ENCODE peak calls at places on chromosomes 13 and 19, in nine cellular contexts. One of them, this sample, is unnamed.
A peak's percentile ranks its signal among the peaks of the same experiment; 100 is the strongest.

GRCh38 chr13:19910336-19911072 is 47.1 kb upstream of the ZMYM5 start:
- DNase-seq in body of pancreas: no peak
- DNase-seq in left lung: no peak
- DNase-seq in left ventricle myocardium inferior: no peak
- DNase-seq in HL-60: no peak
- DNase-seq in tibial artery: no peak
- DNase-seq in hepatocyte: no peak
- DNase-seq in heart left ventricle: no peak
- DNase-seq in uterus: no peak
- DNase-seq in this sample: no peak

GRCh38 chr13:60351326-60351725 is 45.7 kb upstream of the TDRD3 start:
- DNase-seq in body of pancreas: no peak
- DNase-seq in left lung: no peak
- DNase-seq in left ventricle myocardium inferior: no peak
- DNase-seq in HL-60: no peak
- DNase-seq in tibial artery: no peak
- DNase-seq in hepatocyte: peak; percentile 20
- DNase-seq in heart left ventricle: no peak
- DNase-seq in uterus: no peak
- DNase-seq in this sample: no peak

GRCh38 chr13:62721893-62722292 is 1306.2 kb upstream of the PCDH20 start:
- DNase-seq in body of pancreas: no peak
- DNase-seq in left lung: no peak
- DNase-seq in left ventricle myocardium inferior: no peak
- DNase-seq in HL-60: no peak
- DNase-seq in tibial artery: no peak
- DNase-seq in hepatocyte: no peak
- DNase-seq in heart left ventricle: no peak
- DNase-seq in uterus: no peak
- DNase-seq in this sample: no peak

GRCh38 chr13:91247768-91248167 is 99.7 kb upstream of the MIR17HG start:
- DNase-seq in body of pancreas: no peak
- DNase-seq in left lung: no peak
- DNase-seq in left ventricle myocardium inferior: no peak
- DNase-seq in HL-60: no peak
- DNase-seq in tibial artery: no peak
- DNase-seq in hepatocyte: no peak
- DNase-seq in heart left ventricle: no peak
- DNase-seq in uterus: no peak
- DNase-seq in this sample: no peak

GRCh38 chr19:51687791-51688664 is 5.1 kb upstream of the SPACA6 start:
- DNase-seq in body of pancreas: peak; percentile 59
- DNase-seq in left lung: peak; percentile 68
- DNase-seq in left ventricle myocardium inferior: peak; percentile 74
- DNase-seq in HL-60: no peak
- DNase-seq in tibial artery: peak; percentile 68
- DNase-seq in hepatocyte: peak; percentile 77
- DNase-seq in heart left ventricle: peak; percentile 79
- DNase-seq in uterus: peak; percentile 68
- DNase-seq in this sample: no peak

GRCh38 chr13:27008733-27009132 is 162.9 kb downstream of the USP12 start:
- DNase-seq in body of pancreas: no peak
- DNase-seq in left lung: no peak
- DNase-seq in left ventricle myocardium inferior: no peak
- DNase-seq in HL-60: no peak
- DNase-seq in tibial artery: no peak
- DNase-seq in hepatocyte: no peak
- DNase-seq in heart left ventricle: no peak
- DNase-seq in uterus: no peak
- DNase-seq in this sample: no peak

GRCh38 chr13:105655046-105655445 is 880.4 kb downstream of the EFNB2 start:
- DNase-seq in body of pancreas: no peak
- DNase-seq in left lung: no peak
- DNase-seq in left ventricle myocardium inferior: no peak
- DNase-seq in HL-60: no peak
- DNase-seq in tibial artery: no peak
- DNase-seq in hepatocyte: no peak
- DNase-seq in heart left ventricle: no peak
- DNase-seq in uterus: no peak
- DNase-seq in this sample: no peak

GRCh38 chr19:15159251-15159650 is 41.5 kb downstream of the NOTCH3 start:
- DNase-seq in body of pancreas: no peak
- DNase-seq in left lung: no peak
- DNase-seq in left ventricle myocardium inferior: no peak
- DNase-seq in HL-60: no peak
- DNase-seq in tibial artery: no peak
- DNase-seq in hepatocyte: no peak
- DNase-seq in heart left ventricle: no peak
- DNase-seq in uterus: no peak
- DNase-seq in this sample: no peak

GRCh38 chr19:3479177-3479818 is 1.0 kb downstream of the SMIM24 start:
- DNase-seq in body of pancreas: no peak
- DNase-seq in left lung: no peak
- DNase-seq in left ventricle myocardium inferior: no peak
- DNase-seq in HL-60: no peak
- DNase-seq in tibial artery: peak; percentile 19
- DNase-seq in hepatocyte: peak; percentile 62
- DNase-seq in heart left ventricle: no peak
- DNase-seq in uterus: no peak
- DNase-seq in this sample: no peak

DNA sequence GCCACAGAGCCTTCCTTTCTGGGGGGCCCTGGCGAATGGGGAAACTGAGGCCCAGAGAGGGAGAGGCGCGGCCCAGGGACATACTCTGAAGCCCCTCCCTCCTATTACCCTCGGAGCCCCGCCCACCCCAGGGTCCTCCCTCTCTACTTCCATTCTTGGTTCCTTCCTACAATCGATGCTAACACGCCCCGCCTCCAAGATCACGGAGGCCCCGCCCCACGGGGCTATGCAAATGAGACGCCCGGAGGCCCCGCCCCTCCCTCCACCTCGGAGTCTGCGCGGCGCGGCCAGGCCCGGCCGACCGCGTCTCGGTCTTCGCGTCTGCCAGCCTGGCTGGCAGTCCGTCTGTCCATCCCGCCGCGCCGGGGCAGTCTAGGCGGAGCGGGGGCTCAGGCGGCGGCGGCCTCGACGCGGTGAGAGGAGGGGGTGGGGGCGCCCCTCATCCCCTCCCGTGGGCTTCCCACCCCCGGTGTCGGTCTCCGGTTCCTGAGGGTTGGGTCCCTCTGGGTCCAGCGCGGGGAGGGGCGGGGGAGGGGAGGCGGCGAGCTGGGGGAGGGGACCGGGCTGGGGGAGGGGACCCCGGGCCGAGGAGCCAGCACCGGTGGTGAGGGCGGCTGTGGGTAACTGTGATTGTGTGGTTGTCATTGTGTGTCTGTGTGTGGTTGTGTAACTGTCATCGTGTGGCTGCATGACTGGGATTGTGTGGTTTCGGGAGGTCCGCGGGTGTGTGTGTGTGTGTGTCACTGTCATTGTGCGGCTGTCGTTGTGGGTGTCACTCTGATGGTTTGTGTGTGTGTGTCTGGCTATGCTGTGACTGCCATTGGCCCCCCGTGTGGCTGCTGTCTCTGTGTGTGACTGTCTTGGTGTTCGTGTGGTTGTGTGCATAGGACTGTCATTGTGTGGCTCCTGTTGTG is at the start of gene PLPPR2:
- DNase-seq in body of pancreas: peak; percentile 95
- DNase-seq in left lung: peak; percentile 98
- DNase-seq in left ventricle myocardium inferior: peak; percentile 96
- DNase-seq in HL-60: peak; percentile 78
- DNase-seq in tibial artery: peak; percentile 98
- DNase-seq in hepatocyte: peak; percentile 96
- DNase-seq in heart left ventricle: peak; percentile 97
- DNase-seq in uterus: peak; percentile 96
- DNase-seq in this sample: peak; percentile 52
- H3K4me3 ChIP-seq in body of pancreas: peak within 1 kb of the TSS; percentile 31
- H3K4me3 ChIP-seq in left lung: peak within 1 kb of the TSS; percentile 58
- H3K4me3 ChIP-seq in left ventricle myocardium inferior: peak within 1 kb of the TSS; percentile 77
- H3K4me3 ChIP-seq in HL-60: peak within 1 kb of the TSS; percentile 55
- H3K4me3 ChIP-seq in tibial artery: peak within 1 kb of the TSS; percentile 79
- H3K4me3 ChIP-seq in hepatocyte: peak within 1 kb of the TSS; percentile 64
- H3K4me3 ChIP-seq in heart left ventricle: peak within 1 kb of the TSS; percentile 71
- H3K4me3 ChIP-seq in uterus: peak within 1 kb of the TSS; percentile 84
- H3K4me3 ChIP-seq in this sample: peak within 1 kb of the TSS; percentile 74

DNA sequence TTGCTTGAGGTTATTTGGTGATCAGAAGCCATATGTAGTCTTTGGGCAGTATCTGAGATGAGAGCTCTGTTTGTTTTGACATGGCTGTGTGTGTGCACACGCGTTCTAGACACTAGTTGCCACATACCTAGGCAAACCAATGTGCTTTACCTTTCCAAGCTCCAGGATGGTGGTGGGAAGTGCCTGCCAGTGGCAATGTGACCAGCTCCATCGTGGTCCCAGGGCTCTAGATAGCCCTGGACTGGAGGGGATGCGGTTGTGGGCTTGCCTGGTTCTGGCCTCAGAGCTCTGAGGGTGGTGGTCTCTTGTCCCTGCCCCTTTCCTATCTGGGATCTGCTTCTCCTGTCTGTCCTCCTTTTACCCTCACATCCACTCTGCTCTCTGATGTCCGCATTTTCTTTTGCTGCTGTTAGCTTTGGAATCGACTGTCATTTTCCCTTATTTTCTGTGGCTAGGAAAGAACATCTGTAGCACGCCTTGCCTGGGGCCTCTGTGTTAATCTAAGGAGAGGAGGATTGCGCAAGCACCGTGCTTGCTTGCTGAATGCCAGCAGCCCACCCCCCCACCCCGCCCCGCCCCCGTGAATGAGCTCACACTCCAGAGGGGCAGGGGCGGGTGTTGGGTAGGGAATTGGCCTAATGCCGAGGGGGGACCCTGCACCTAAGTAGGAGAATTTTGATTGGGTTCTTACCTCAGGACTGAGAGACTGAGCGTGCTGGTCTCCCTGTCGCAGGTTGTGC is 89.5 kb downstream of the ARHGEF7 start:
- DNase-seq in body of pancreas: peak; percentile 55
- DNase-seq in left lung: no peak
- DNase-seq in left ventricle myocardium inferior: peak; percentile 48
- DNase-seq in HL-60: peak; percentile 41
- DNase-seq in tibial artery: peak; percentile 75
- DNase-seq in hepatocyte: peak; percentile 85
- DNase-seq in heart left ventricle: no peak
- DNase-seq in uterus: peak; percentile 66
- DNase-seq in this sample: no peak
- H3K27ac ChIP-seq in body of pancreas: no peak overlapping the region
- H3K27ac ChIP-seq in left lung: peak overlapping the region; percentile 64
- H3K27ac ChIP-seq in left ventricle myocardium inferior: peak overlapping the region; percentile 82
- H3K27ac ChIP-seq in HL-60: no peak overlapping the region
- H3K27ac ChIP-seq in tibial artery: peak overlapping the region; percentile 71
- H3K27ac ChIP-seq in hepatocyte: peak overlapping the region; percentile 88
- H3K27ac ChIP-seq in heart left ventricle: peak overlapping the region; percentile 82
- H3K27ac ChIP-seq in uterus: peak overlapping the region; percentile 70
- H3K27ac ChIP-seq in this sample: no peak overlapping the region

DNA sequence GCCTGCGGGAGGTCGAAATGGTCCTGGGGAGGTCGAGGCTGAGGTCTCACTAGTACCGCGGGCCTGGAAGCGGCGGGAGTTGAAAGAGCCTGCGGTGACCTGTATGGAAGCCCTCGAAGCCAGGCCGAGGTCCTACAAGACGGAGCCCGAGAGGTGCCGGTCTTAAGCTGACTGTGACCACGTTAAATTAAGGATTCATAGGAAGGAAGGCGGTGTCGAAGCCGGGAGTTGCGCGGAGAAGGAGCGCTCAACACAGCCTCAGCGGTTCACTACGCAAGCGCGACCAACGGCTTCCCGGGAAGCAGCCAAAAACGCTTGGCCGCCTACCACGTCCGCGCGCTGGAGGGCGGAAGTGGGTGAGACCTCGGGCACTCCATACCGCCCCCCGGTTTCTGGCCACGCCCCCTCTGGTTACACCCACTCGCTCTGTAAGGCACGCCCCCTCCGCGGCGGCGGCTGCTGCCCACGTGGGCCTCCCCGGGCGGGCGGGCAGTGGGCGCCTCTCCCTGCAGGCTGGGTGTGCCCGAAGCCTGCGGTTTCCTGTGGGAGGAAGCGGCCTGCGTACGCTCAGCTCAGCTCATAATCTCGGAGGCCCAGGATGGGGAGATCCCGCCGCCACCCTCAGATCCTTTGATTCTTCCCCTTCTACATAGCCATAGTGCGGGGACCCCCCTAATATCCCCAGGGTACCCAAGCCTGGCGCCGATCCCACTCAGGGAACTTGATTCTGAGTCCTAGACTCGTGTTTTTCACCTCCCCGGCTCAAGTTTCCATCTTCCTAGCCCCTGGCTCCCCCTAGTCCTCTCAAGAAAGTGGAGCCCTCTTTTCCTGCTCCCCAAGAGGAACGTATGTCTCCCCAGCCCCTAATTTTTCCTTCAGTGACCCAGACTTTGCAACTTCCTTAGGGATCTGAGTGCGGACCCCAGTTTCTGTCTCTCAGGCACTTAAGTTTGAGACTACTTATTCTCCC is 3.4 kb upstream of the EMP3 start:
- DNase-seq in body of pancreas: peak; percentile 99
- DNase-seq in left lung: peak; percentile 100
- DNase-seq in left ventricle myocardium inferior: peak; percentile 99
- DNase-seq in HL-60: peak; percentile 97
- DNase-seq in tibial artery: peak; percentile 99
- DNase-seq in hepatocyte: peak; percentile 100
- DNase-seq in heart left ventricle: peak; percentile 100
- DNase-seq in uterus: peak; percentile 99
- DNase-seq in this sample: peak; percentile 95
- TF ChIP-seq CTCF in body of pancreas: no peak
- TF ChIP-seq CTCF in left lung: peak; percentile 23
- TF ChIP-seq CTCF in left ventricle myocardium inferior: no peak
- TF ChIP-seq CTCF in HL-60: no peak
- TF ChIP-seq CTCF in tibial artery: peak; percentile 17
- TF ChIP-seq CTCF in hepatocyte: no peak
- TF ChIP-seq CTCF in heart left ventricle: no peak
- TF ChIP-seq CTCF in uterus: peak; percentile 1
- TF ChIP-seq CTCF in this sample: peak; percentile 14

GRCh38 chr19:50659318-50660082 is 10.3 kb downstream of the C19orf81 start:
- DNase-seq in body of pancreas: no peak
- DNase-seq in left lung: no peak
- DNase-seq in left ventricle myocardium inferior: no peak
- DNase-seq in HL-60: no peak
- DNase-seq in tibial artery: no peak
- DNase-seq in hepatocyte: no peak
- DNase-seq in heart left ventricle: no peak
- DNase-seq in uterus: no peak
- DNase-seq in this sample: no peak

GRCh38 chr19:50658438-50659317 is 9.4 kb downstream of the C19orf81 start:
- DNase-seq in body of pancreas: peak; percentile 74
- DNase-seq in left lung: peak; percentile 87
- DNase-seq in left ventricle myocardium inferior: peak; percentile 51
- DNase-seq in HL-60: peak; percentile 23
- DNase-seq in tibial artery: peak; percentile 30
- DNase-seq in hepatocyte: peak; percentile 95
- DNase-seq in heart left ventricle: peak; percentile 83
- DNase-seq in uterus: peak; percentile 21
- DNase-seq in this sample: no peak

GRCh38 chr19:50660083-50660366 is 10.8 kb downstream of the C19orf81 start:
- DNase-seq in body of pancreas: no peak
- DNase-seq in left lung: no peak
- DNase-seq in left ventricle myocardium inferior: no peak
- DNase-seq in HL-60: no peak
- DNase-seq in tibial artery: no peak
- DNase-seq in hepatocyte: no peak
- DNase-seq in heart left ventricle: no peak
- DNase-seq in uterus: no peak
- DNase-seq in this sample: no peak

GRCh38 chr19:50657222-50657669 is 8.0 kb downstream of the C19orf81 start:
- DNase-seq in body of pancreas: no peak
- DNase-seq in left lung: no peak
- DNase-seq in left ventricle myocardium inferior: no peak
- DNase-seq in HL-60: no peak
- DNase-seq in tibial artery: no peak
- DNase-seq in hepatocyte: no peak
- DNase-seq in heart left ventricle: no peak
- DNase-seq in uterus: no peak
- DNase-seq in this sample: no peak

GRCh38 chr19:50657672-50658437 is 8.6 kb downstream of the C19orf81 start:
- DNase-seq in body of pancreas: peak; percentile 92
- DNase-seq in left lung: peak; percentile 91
- DNase-seq in left ventricle myocardium inferior: peak; percentile 83
- DNase-seq in HL-60: peak; percentile 62
- DNase-seq in tibial artery: peak; percentile 70
- DNase-seq in hepatocyte: peak; percentile 99
- DNase-seq in heart left ventricle: peak; percentile 86
- DNase-seq in uterus: peak; percentile 59
- DNase-seq in this sample: peak; percentile 39
- H3K4me3 ChIP-seq in body of pancreas: no peak overlapping the region
- H3K4me3 ChIP-seq in left lung: peak overlapping the region; percentile 28
- H3K4me3 ChIP-seq in left ventricle myocardium inferior: peak overlapping the region; percentile 56
- H3K4me3 ChIP-seq in HL-60: no peak overlapping the region
- H3K4me3 ChIP-seq in tibial artery: no peak overlapping the region
- H3K4me3 ChIP-seq in hepatocyte: no peak overlapping the region
- H3K4me3 ChIP-seq in heart left ventricle: peak overlapping the region; percentile 26
- H3K4me3 ChIP-seq in uterus: no peak overlapping the region
- H3K4me3 ChIP-seq in this sample: peak overlapping the region; percentile 25